ENCODE peak calls at places on chromosome 16, in ten cellular contexts. X is epithelial cell of esophagus, B is kidney, E is AG10803, H is AG04450, O is brain microvascular endothelial cell, F is PC-3, J is cardiac fibroblast, Z is SK-N-MC, D is spleen. T is an unnamed sample.

GRCh38 chr16:29985271-29985811 is 10.1 kb downstream of the HIRIP3 start:
- DNase-seq in X (no peak), B (no peak), E (no peak), H (no peak), O (no peak), F (no peak), J (no peak), Z (no peak), D (peak; percentile 61), T (no peak)

GRCh38 chr16:1771864-1772361 is 570 bp upstream of the NME3 start:
- DNase-seq in X (no peak), B (no peak), E (no peak), H (no peak), O (no peak), F (no peak), J (no peak), Z (no peak), D (no peak), T (no peak)

GRCh38 chr16:12089492-12090161 is 113.1 kb downstream of the SNX29 start:
- DNase-seq in X (peak; percentile 62), B (peak; percentile 83), E (peak; percentile 67), H (peak; percentile 30), O (peak; percentile 51), F (no peak), J (peak; percentile 70), Z (no peak), D (peak; percentile 86), T (peak; percentile 37)

GRCh38 chr16:22152316-22152715 is 10.0 kb upstream of the SDR42E2 start:
- DNase-seq in X (no peak), B (no peak), E (no peak), H (no peak), O (no peak), F (no peak), J (no peak), Z (no peak), D (no peak), T (no peak)

GRCh38 chr16:85451646-85452363 is 161.3 kb upstream of the GSE1 start:
- DNase-seq in X (no peak), B (no peak), E (no peak), H (no peak), O (no peak), F (no peak), J (no peak), Z (no peak), D (no peak), T (no peak)

GRCh38 chr16:8127096-8127495 is 463.2 kb downstream of the TMEM114 start:
- DNase-seq in X (no peak), B (no peak), E (no peak), H (no peak), O (no peak), F (no peak), J (no peak), Z (no peak), D (no peak), T (no peak)

GRCh38 chr16:69301187-69301586 is 10.0 kb upstream of the VPS4A start:
- DNase-seq in X (no peak), B (no peak), E (no peak), H (no peak), O (no peak), F (no peak), J (no peak), Z (no peak), D (no peak), T (no peak)

GRCh38 chr16:25060920-25061319 is 45.8 kb upstream of the ARHGAP17 start:
- DNase-seq in X (no peak), B (no peak), E (no peak), H (no peak), O (no peak), F (no peak), J (no peak), Z (no peak), D (no peak), T (no peak)

GRCh38 chr16:11099672-11100195 is 155.4 kb downstream of the CLEC16A start:
- DNase-seq in X (no peak), B (no peak), E (no peak), H (no peak), O (no peak), F (no peak), J (no peak), Z (no peak), D (no peak), T (no peak)

GRCh38 chr16:1420540-1421205 is at the start of gene UQCC4:
- DNase-seq in X (peak; percentile 99), B (peak; percentile 100), E (peak; percentile 98), H (peak; percentile 96), O (peak; percentile 97), F (peak; percentile 97), J (peak; percentile 99), Z (peak; percentile 95), D (peak; percentile 99), T (peak; percentile 99)

GRCh38 chr16:67865318-67865717 is 7.5 kb upstream of the EDC4 start:
- DNase-seq in X (peak; percentile 50), B (no peak), E (peak; percentile 40), H (no peak), O (peak; percentile 18), F (peak; percentile 45), J (peak; percentile 55), Z (no peak), D (no peak), T (no peak)

GRCh38 chr16:66427871-66428681 is 981 bp downstream of the BEAN1 start:
- DNase-seq in X (no peak), B (no peak), E (no peak), H (no peak), O (no peak), F (no peak), J (no peak), Z (no peak), D (no peak), T (no peak)
- H3K4me3 ChIP-seq in X (peak overlapping the region; percentile 19), B (no peak overlapping the region), E (peak overlapping the region; percentile 24), H (no peak overlapping the region), O (peak overlapping the region; percentile 30), F (no peak overlapping the region), J (no peak overlapping the region), Z (peak overlapping the region; percentile 58), D (peak overlapping the region; percentile 71), T (peak overlapping the region; percentile 70)

GRCh38 chr16:50806099-50807062 is 64.5 kb downstream of the CYLD start:
- DNase-seq in X (peak; percentile 90), B (peak; percentile 90), E (peak; percentile 88), H (peak; percentile 77), O (peak; percentile 86), F (peak; percentile 84), J (peak; percentile 94), Z (peak; percentile 59), D (peak; percentile 90), T (peak; percentile 72)
- H3K4me3 ChIP-seq in X (peak overlapping the region; percentile 20), B (peak overlapping the region; percentile 66), E (peak overlapping the region; percentile 58), H (peak overlapping the region; percentile 60), O (peak overlapping the region; percentile 52), F (peak overlapping the region; percentile 65), J (peak overlapping the region; percentile 51), Z (peak overlapping the region; percentile 71), D (peak overlapping the region; percentile 63), T (peak overlapping the region; percentile 52)

GRCh38 chr16:87952751-87953150 is 1.5 kb downstream of the BANP start:
- DNase-seq in X (no peak), B (peak; percentile 48), E (no peak), H (no peak), O (no peak), F (no peak), J (no peak), Z (no peak), D (no peak), T (no peak)
- H3K4me3 ChIP-seq in X (peak overlapping the region; percentile 93), B (peak overlapping the region; percentile 77), E (peak overlapping the region; percentile 91), H (peak overlapping the region; percentile 83), O (peak overlapping the region; percentile 79), F (peak overlapping the region; percentile 91), J (peak overlapping the region; percentile 90), Z (peak overlapping the region; percentile 78), D (peak overlapping the region; percentile 95), T (peak overlapping the region; percentile 83)

GRCh38 chr16:380837-381787 is 666 bp downstream of the PGAP6 start:
- DNase-seq in X (no peak), B (peak; percentile 86), E (no peak), H (no peak), O (no peak), F (no peak), J (peak; percentile 11), Z (no peak), D (peak; percentile 92), T (no peak)

GRCh38 chr16:381788-382717 is at the start of gene PGAP6:
- DNase-seq in X (peak; percentile 43), B (peak; percentile 86), E (peak; percentile 53), H (no peak), O (no peak), F (peak; percentile 50), J (peak; percentile 25), Z (no peak), D (peak; percentile 93), T (peak; percentile 68)

GRCh38 chr16:386641-387156 is 4.9 kb upstream of the PGAP6 start:
- DNase-seq in X (no peak), B (no peak), E (no peak), H (no peak), O (no peak), F (no peak), J (peak; percentile 33), Z (no peak), D (peak; percentile 64), T (no peak)

GRCh38 chr16:379961-380836 is 1.6 kb downstream of the PGAP6 start:
- DNase-seq in X (no peak), B (peak; percentile 75), E (no peak), H (no peak), O (no peak), F (no peak), J (no peak), Z (no peak), D (no peak), T (no peak)

GRCh38 chr16:383326-384020 is 1.7 kb upstream of the PGAP6 start:
- DNase-seq in X (peak; percentile 81), B (peak; percentile 92), E (no peak), H (no peak), O (no peak), F (peak; percentile 85), J (no peak), Z (no peak), D (peak; percentile 88), T (no peak)
- H3K4me3 ChIP-seq in X (peak overlapping the region; percentile 31), B (peak overlapping the region; percentile 1), E (no peak overlapping the region), H (no peak overlapping the region), O (no peak overlapping the region), F (peak overlapping the region; percentile 86), J (no peak overlapping the region), Z (no peak overlapping the region), D (peak overlapping the region; percentile 100), T (peak overlapping the region; percentile 77)

GRCh38 chr16:30997887-30998711 is 12.3 kb downstream of the STX1B start:
- DNase-seq in X (peak; percentile 90), B (no peak), E (peak; percentile 82), H (peak; percentile 55), O (peak; percentile 75), F (peak; percentile 75), J (peak; percentile 84), Z (no peak), D (no peak), T (no peak)
- H3K4me3 ChIP-seq in X (peak overlapping the region; percentile 57), B (no peak overlapping the region), E (peak overlapping the region; percentile 64), H (peak overlapping the region; percentile 49), O (peak overlapping the region; percentile 58), F (peak overlapping the region; percentile 83), J (peak overlapping the region; percentile 18), Z (no peak overlapping the region), D (peak overlapping the region; percentile 76), T (peak overlapping the region; percentile 68)

GRCh38 chr16:46620265-46621005 is 744 bp downstream of the SHCBP1 start:
- DNase-seq in X (peak; percentile 22), B (no peak), E (no peak), H (no peak), O (peak; percentile 8), F (peak; percentile 20), J (peak; percentile 50), Z (no peak), D (no peak), T (no peak)
- H3K4me3 ChIP-seq in X (peak overlapping the region; percentile 77), B (no peak overlapping the region), E (peak overlapping the region; percentile 83), H (peak overlapping the region; percentile 82), O (peak overlapping the region; percentile 76), F (peak overlapping the region; percentile 99), J (peak overlapping the region; percentile 83), Z (peak overlapping the region; percentile 80), D (peak overlapping the region; percentile 79), T (peak overlapping the region; percentile 73)

GRCh38 chr16:75647492-75648264 is at the start of the genes KARS1 and TERF2IP:
- DNase-seq in X (peak; percentile 95), B (peak; percentile 98), E (peak; percentile 90), H (peak; percentile 74), O (peak; percentile 90), F (peak; percentile 90), J (peak; percentile 91), Z (no peak), D (peak; percentile 99), T (peak; percentile 92)
- H3K4me3 ChIP-seq in X (peak within 1 kb of the TSS; percentile 84), B (peak within 1 kb of the TSS; percentile 77), E (peak within 1 kb of the TSS; percentile 97), H (peak within 1 kb of the TSS; percentile 94), O (peak within 1 kb of the TSS; percentile 97), F (peak within 1 kb of the TSS; percentile 100), J (peak within 1 kb of the TSS; percentile 98), Z (peak within 1 kb of the TSS; percentile 89), D (peak within 1 kb of the TSS; percentile 99), T (peak within 1 kb of the TSS; percentile 97)

T was measured in left ventricle myocardium inferior.